ENCODE peak calls at places on chromosomes 6 and 20, in seven cellular contexts. One of them, this sample, is unnamed.

GRCh38 chr20:10511507-10512231 is 76.6 kb downstream of the SLX4IP start:
- DNase-seq in CD4-positive, alpha-beta T cell: peak
- DNase-seq in fibroblast of pulmonary artery: peak
- DNase-seq in Peyer's patch: peak
- DNase-seq in activated CD4-positive, alpha-beta T cell treated with anti-CD3 and anti-CD28 coated beads, Interleukin-2, amount 50 U/mL, for 24 hours: peak
- DNase-seq in cardiac fibroblast: peak
- DNase-seq in lung microvascular endothelial cell: peak
- DNase-seq in this sample: peak

GRCh38 chr6:169724554-169725269 is 412 bp upstream of the PHF10 start:
- DNase-seq in Peyer's patch: peak
- DNase-seq in activated CD4-positive, alpha-beta T cell treated with anti-CD3 and anti-CD28 coated beads, Interleukin-2, amount 50 U/mL, for 24 hours: peak
- DNase-seq in fibroblast of pulmonary artery: peak
- DNase-seq in lung microvascular endothelial cell: peak
- DNase-seq in cardiac fibroblast: peak
- DNase-seq in CD4-positive, alpha-beta T cell: peak
- DNase-seq in this sample: no peak

GRCh38 chr6:49676671-49677281 is 36.6 kb downstream of the CRISP2 start:
- DNase-seq in CD4-positive, alpha-beta T cell: no peak
- DNase-seq in Peyer's patch: no peak
- DNase-seq in lung microvascular endothelial cell: no peak
- DNase-seq in fibroblast of pulmonary artery: peak
- DNase-seq in cardiac fibroblast: peak
- DNase-seq in activated CD4-positive, alpha-beta T cell treated with anti-CD3 and anti-CD28 coated beads, Interleukin-2, amount 50 U/mL, for 24 hours: no peak
- DNase-seq in this sample: peak

GRCh38 chr6:111850288-111850937 is 22.8 kb downstream of the FYN start:
- DNase-seq in cardiac fibroblast: no peak
- DNase-seq in CD4-positive, alpha-beta T cell: no peak
- DNase-seq in activated CD4-positive, alpha-beta T cell treated with anti-CD3 and anti-CD28 coated beads, Interleukin-2, amount 50 U/mL, for 24 hours: no peak
- DNase-seq in lung microvascular endothelial cell: no peak
- DNase-seq in Peyer's patch: no peak
- DNase-seq in fibroblast of pulmonary artery: no peak
- DNase-seq in this sample: no peak

GRCh38 chr6:170049641-170050491 is 241.0 kb downstream of the DLL1 start:
- DNase-seq in Peyer's patch: peak
- DNase-seq in fibroblast of pulmonary artery: peak
- DNase-seq in CD4-positive, alpha-beta T cell: no peak
- DNase-seq in cardiac fibroblast: peak
- DNase-seq in activated CD4-positive, alpha-beta T cell treated with anti-CD3 and anti-CD28 coated beads, Interleukin-2, amount 50 U/mL, for 24 hours: no peak
- DNase-seq in lung microvascular endothelial cell: no peak
- DNase-seq in this sample: no peak

GRCh38 chr20:9985281-9985680 is 49.5 kb upstream of the ANKEF1 start:
- DNase-seq in cardiac fibroblast: no peak
- DNase-seq in activated CD4-positive, alpha-beta T cell treated with anti-CD3 and anti-CD28 coated beads, Interleukin-2, amount 50 U/mL, for 24 hours: no peak
- DNase-seq in CD4-positive, alpha-beta T cell: no peak
- DNase-seq in Peyer's patch: no peak
- DNase-seq in lung microvascular endothelial cell: no peak
- DNase-seq in fibroblast of pulmonary artery: no peak
- DNase-seq in this sample: no peak

GRCh38 chr6:41191569-41191968 is 9.4 kb downstream of the TREML2 start:
- DNase-seq in activated CD4-positive, alpha-beta T cell treated with anti-CD3 and anti-CD28 coated beads, Interleukin-2, amount 50 U/mL, for 24 hours: no peak
- DNase-seq in CD4-positive, alpha-beta T cell: peak
- DNase-seq in cardiac fibroblast: peak
- DNase-seq in Peyer's patch: no peak
- DNase-seq in fibroblast of pulmonary artery: peak
- DNase-seq in lung microvascular endothelial cell: peak
- DNase-seq in this sample: no peak

GRCh38 chr6:17525637-17526036 is 74.5 kb upstream of the FAM8A1 start:
- DNase-seq in CD4-positive, alpha-beta T cell: no peak
- DNase-seq in cardiac fibroblast: peak
- DNase-seq in Peyer's patch: no peak
- DNase-seq in lung microvascular endothelial cell: no peak
- DNase-seq in fibroblast of pulmonary artery: no peak
- DNase-seq in activated CD4-positive, alpha-beta T cell treated with anti-CD3 and anti-CD28 coated beads, Interleukin-2, amount 50 U/mL, for 24 hours: no peak
- DNase-seq in this sample: no peak

GRCh38 chr20:35629432-35630145 is 14.0 kb downstream of the SPAG4 start:
- DNase-seq in activated CD4-positive, alpha-beta T cell treated with anti-CD3 and anti-CD28 coated beads, Interleukin-2, amount 50 U/mL, for 24 hours: no peak
- DNase-seq in lung microvascular endothelial cell: no peak
- DNase-seq in CD4-positive, alpha-beta T cell: no peak
- DNase-seq in fibroblast of pulmonary artery: no peak
- DNase-seq in cardiac fibroblast: no peak
- DNase-seq in Peyer's patch: no peak
- DNase-seq in this sample: no peak

GRCh38 chr6:53514677-53515076 is 30.2 kb downstream of the GCLC start:
- DNase-seq in fibroblast of pulmonary artery: no peak
- DNase-seq in cardiac fibroblast: no peak
- DNase-seq in CD4-positive, alpha-beta T cell: no peak
- DNase-seq in lung microvascular endothelial cell: no peak
- DNase-seq in activated CD4-positive, alpha-beta T cell treated with anti-CD3 and anti-CD28 coated beads, Interleukin-2, amount 50 U/mL, for 24 hours: no peak
- DNase-seq in Peyer's patch: no peak
- DNase-seq in this sample: no peak

GRCh38 chr6:113015249-113015648 is 668.1 kb downstream of the RFPL4B start:
- DNase-seq in cardiac fibroblast: peak
- DNase-seq in fibroblast of pulmonary artery: peak
- DNase-seq in Peyer's patch: no peak
- DNase-seq in lung microvascular endothelial cell: no peak
- DNase-seq in activated CD4-positive, alpha-beta T cell treated with anti-CD3 and anti-CD28 coated beads, Interleukin-2, amount 50 U/mL, for 24 hours: no peak
- DNase-seq in CD4-positive, alpha-beta T cell: no peak
- DNase-seq in this sample: peak

GRCh38 chr6:139881728-139882211 is 507.3 kb upstream of the CITED2 start:
- DNase-seq in cardiac fibroblast: peak
- DNase-seq in lung microvascular endothelial cell: peak
- DNase-seq in Peyer's patch: peak
- DNase-seq in fibroblast of pulmonary artery: peak
- DNase-seq in CD4-positive, alpha-beta T cell: no peak
- DNase-seq in activated CD4-positive, alpha-beta T cell treated with anti-CD3 and anti-CD28 coated beads, Interleukin-2, amount 50 U/mL, for 24 hours: peak
- DNase-seq in this sample: peak

GRCh38 chr20:57909763-57910331 is 200.0 kb upstream of the PMEPA1 start:
- DNase-seq in fibroblast of pulmonary artery: no peak
- DNase-seq in cardiac fibroblast: no peak
- DNase-seq in CD4-positive, alpha-beta T cell: no peak
- DNase-seq in lung microvascular endothelial cell: no peak
- DNase-seq in activated CD4-positive, alpha-beta T cell treated with anti-CD3 and anti-CD28 coated beads, Interleukin-2, amount 50 U/mL, for 24 hours: no peak
- DNase-seq in Peyer's patch: peak
- DNase-seq in this sample: no peak

GRCh38 chr6:71336901-71337300 is 48.3 kb downstream of the OGFRL1 start:
- DNase-seq in fibroblast of pulmonary artery: no peak
- DNase-seq in CD4-positive, alpha-beta T cell: no peak
- DNase-seq in cardiac fibroblast: no peak
- DNase-seq in Peyer's patch: no peak
- DNase-seq in activated CD4-positive, alpha-beta T cell treated with anti-CD3 and anti-CD28 coated beads, Interleukin-2, amount 50 U/mL, for 24 hours: no peak
- DNase-seq in lung microvascular endothelial cell: no peak
- DNase-seq in this sample: peak

GRCh38 chr6:53441761-53442160 is 93.0 kb upstream of the ELOVL5 start:
- DNase-seq in fibroblast of pulmonary artery: peak
- DNase-seq in Peyer's patch: no peak
- DNase-seq in CD4-positive, alpha-beta T cell: no peak
- DNase-seq in lung microvascular endothelial cell: no peak
- DNase-seq in activated CD4-positive, alpha-beta T cell treated with anti-CD3 and anti-CD28 coated beads, Interleukin-2, amount 50 U/mL, for 24 hours: no peak
- DNase-seq in cardiac fibroblast: peak
- DNase-seq in this sample: peak

GRCh38 chr20:61516398-61517208 is 264.5 kb downstream of the CDH4 start:
- DNase-seq in cardiac fibroblast: no peak
- DNase-seq in activated CD4-positive, alpha-beta T cell treated with anti-CD3 and anti-CD28 coated beads, Interleukin-2, amount 50 U/mL, for 24 hours: no peak
- DNase-seq in CD4-positive, alpha-beta T cell: no peak
- DNase-seq in lung microvascular endothelial cell: no peak
- DNase-seq in fibroblast of pulmonary artery: no peak
- DNase-seq in Peyer's patch: no peak
- DNase-seq in this sample: peak

GRCh38 chr6:10033223-10033829 is 381.5 kb downstream of the TFAP2A start:
- DNase-seq in cardiac fibroblast: no peak
- DNase-seq in lung microvascular endothelial cell: no peak
- DNase-seq in CD4-positive, alpha-beta T cell: no peak
- DNase-seq in activated CD4-positive, alpha-beta T cell treated with anti-CD3 and anti-CD28 coated beads, Interleukin-2, amount 50 U/mL, for 24 hours: no peak
- DNase-seq in Peyer's patch: no peak
- DNase-seq in fibroblast of pulmonary artery: peak
- DNase-seq in this sample: peak

GRCh38 chr20:37939701-37940151 is 36.8 kb downstream of the VSTM2L start:
- DNase-seq in cardiac fibroblast: no peak
- DNase-seq in fibroblast of pulmonary artery: no peak
- DNase-seq in CD4-positive, alpha-beta T cell: no peak
- DNase-seq in lung microvascular endothelial cell: no peak
- DNase-seq in Peyer's patch: peak
- DNase-seq in activated CD4-positive, alpha-beta T cell treated with anti-CD3 and anti-CD28 coated beads, Interleukin-2, amount 50 U/mL, for 24 hours: no peak
- DNase-seq in this sample: no peak

GRCh38 chr6:106746660-106747059 is 117.3 kb downstream of the QRSL1 start:
- DNase-seq in Peyer's patch: no peak
- DNase-seq in cardiac fibroblast: peak
- DNase-seq in activated CD4-positive, alpha-beta T cell treated with anti-CD3 and anti-CD28 coated beads, Interleukin-2, amount 50 U/mL, for 24 hours: no peak
- DNase-seq in fibroblast of pulmonary artery: peak
- DNase-seq in lung microvascular endothelial cell: no peak
- DNase-seq in CD4-positive, alpha-beta T cell: no peak
- DNase-seq in this sample: peak

GRCh38 chr20:53914091-53914860 is 156.1 kb downstream of the BCAS1 start:
- DNase-seq in cardiac fibroblast: peak
- DNase-seq in fibroblast of pulmonary artery: peak
- DNase-seq in activated CD4-positive, alpha-beta T cell treated with anti-CD3 and anti-CD28 coated beads, Interleukin-2, amount 50 U/mL, for 24 hours: no peak
- DNase-seq in lung microvascular endothelial cell: no peak
- DNase-seq in Peyer's patch: peak
- DNase-seq in CD4-positive, alpha-beta T cell: no peak
- DNase-seq in this sample: peak

GRCh38 chr6:110513001-110513400 is 36.6 kb upstream of the SLC22A16 start:
- DNase-seq in cardiac fibroblast: peak
- DNase-seq in CD4-positive, alpha-beta T cell: no peak
- DNase-seq in activated CD4-positive, alpha-beta T cell treated with anti-CD3 and anti-CD28 coated beads, Interleukin-2, amount 50 U/mL, for 24 hours: no peak
- DNase-seq in fibroblast of pulmonary artery: peak
- DNase-seq in lung microvascular endothelial cell: peak
- DNase-seq in Peyer's patch: no peak
- DNase-seq in this sample: no peak

GRCh38 chr6:6857528-6857927 is 250.2 kb upstream of the RREB1 start:
- DNase-seq in CD4-positive, alpha-beta T cell: no peak
- DNase-seq in fibroblast of pulmonary artery: no peak
- DNase-seq in activated CD4-positive, alpha-beta T cell treated with anti-CD3 and anti-CD28 coated beads, Interleukin-2, amount 50 U/mL, for 24 hours: no peak
- DNase-seq in lung microvascular endothelial cell: no peak
- DNase-seq in Peyer's patch: no peak
- DNase-seq in cardiac fibroblast: no peak
- DNase-seq in this sample: no peak

GRCh38 chr20:61941721-61942405 is 123.8 kb downstream of the TAF4 start:
- DNase-seq in CD4-positive, alpha-beta T cell: no peak
- DNase-seq in Peyer's patch: no peak
- DNase-seq in cardiac fibroblast: no peak
- DNase-seq in activated CD4-positive, alpha-beta T cell treated with anti-CD3 and anti-CD28 coated beads, Interleukin-2, amount 50 U/mL, for 24 hours: no peak
- DNase-seq in lung microvascular endothelial cell: no peak
- DNase-seq in fibroblast of pulmonary artery: no peak
- DNase-seq in this sample: no peak

GRCh38 chr6:153092082-153093013 is 38.7 kb downstream of the RGS17 start:
- DNase-seq in Peyer's patch: no peak
- DNase-seq in fibroblast of pulmonary artery: peak
- DNase-seq in activated CD4-positive, alpha-beta T cell treated with anti-CD3 and anti-CD28 coated beads, Interleukin-2, amount 50 U/mL, for 24 hours: no peak
- DNase-seq in lung microvascular endothelial cell: peak
- DNase-seq in CD4-positive, alpha-beta T cell: no peak
- DNase-seq in cardiac fibroblast: peak
- DNase-seq in this sample: peak

GRCh38 chr6:19193624-19194023 is 643.5 kb upstream of the ID4 start:
- DNase-seq in lung microvascular endothelial cell: no peak
- DNase-seq in cardiac fibroblast: no peak
- DNase-seq in activated CD4-positive, alpha-beta T cell treated with anti-CD3 and anti-CD28 coated beads, Interleukin-2, amount 50 U/mL, for 24 hours: no peak
- DNase-seq in Peyer's patch: no peak
- DNase-seq in fibroblast of pulmonary artery: no peak
- DNase-seq in CD4-positive, alpha-beta T cell: no peak
- DNase-seq in this sample: no peak

GRCh38 chr6:144474904-144475303 is 189.8 kb downstream of the UTRN start:
- DNase-seq in lung microvascular endothelial cell: no peak
- DNase-seq in CD4-positive, alpha-beta T cell: no peak
- DNase-seq in Peyer's patch: no peak
- DNase-seq in activated CD4-positive, alpha-beta T cell treated with anti-CD3 and anti-CD28 coated beads, Interleukin-2, amount 50 U/mL, for 24 hours: no peak
- DNase-seq in fibroblast of pulmonary artery: no peak
- DNase-seq in cardiac fibroblast: no peak
- DNase-seq in this sample: no peak

GRCh38 chr6:16849280-16850210 is 88.3 kb upstream of the ATXN1 start:
- DNase-seq in CD4-positive, alpha-beta T cell: no peak
- DNase-seq in activated CD4-positive, alpha-beta T cell treated with anti-CD3 and anti-CD28 coated beads, Interleukin-2, amount 50 U/mL, for 24 hours: no peak
- DNase-seq in lung microvascular endothelial cell: no peak
- DNase-seq in Peyer's patch: no peak
- DNase-seq in cardiac fibroblast: peak
- DNase-seq in fibroblast of pulmonary artery: peak
- DNase-seq in this sample: peak

GRCh38 chr6:132147530-132148011 is 196.4 kb upstream of the CCN2 start:
- DNase-seq in Peyer's patch: no peak
- DNase-seq in cardiac fibroblast: no peak
- DNase-seq in CD4-positive, alpha-beta T cell: no peak
- DNase-seq in lung microvascular endothelial cell: no peak
- DNase-seq in fibroblast of pulmonary artery: no peak
- DNase-seq in activated CD4-positive, alpha-beta T cell treated with anti-CD3 and anti-CD28 coated beads, Interleukin-2, amount 50 U/mL, for 24 hours: no peak
- DNase-seq in this sample: peak

GRCh38 chr6:64727075-64727474 is 980.0 kb downstream of the EYS start:
- DNase-seq in activated CD4-positive, alpha-beta T cell treated with anti-CD3 and anti-CD28 coated beads, Interleukin-2, amount 50 U/mL, for 24 hours: no peak
- DNase-seq in Peyer's patch: no peak
- DNase-seq in fibroblast of pulmonary artery: no peak
- DNase-seq in lung microvascular endothelial cell: no peak
- DNase-seq in CD4-positive, alpha-beta T cell: no peak
- DNase-seq in cardiac fibroblast: no peak
- DNase-seq in this sample: no peak

GRCh38 chr6:150606258-150607043 is 6.8 kb downstream of the PLEKHG1 start:
- DNase-seq in activated CD4-positive, alpha-beta T cell treated with anti-CD3 and anti-CD28 coated beads, Interleukin-2, amount 50 U/mL, for 24 hours: no peak
- DNase-seq in Peyer's patch: no peak
- DNase-seq in lung microvascular endothelial cell: no peak
- DNase-seq in fibroblast of pulmonary artery: no peak
- DNase-seq in cardiac fibroblast: no peak
- DNase-seq in CD4-positive, alpha-beta T cell: no peak
- DNase-seq in this sample: no peak

This sample was measured in astrocyte.